ENCODE peak calls at places on chromosomes 13 and 19, in four cellular contexts. J is cardiac muscle cell, N is mucosa of descending colon, H is mammary epithelial cell. K is an unnamed sample.

GRCh38 chr19:42495663-42496062 is 32.6 kb downstream of the CEACAM1 start:
- DNase-seq in H (no peak), J (no peak), N (no peak), K (no peak)

GRCh38 chr13:32956595-32956933 is 59.7 kb upstream of the KL start:
- DNase-seq in H (no peak), N (no peak), J (no peak), K (no peak)

GRCh38 chr13:28000567-28000966 is 12.1 kb upstream of the URAD start:
- DNase-seq in J (no peak), H (no peak), N (no peak), K (no peak)

GRCh38 chr19:35986664-35987570 is 8.1 kb upstream of the SDHAF1 start:
- DNase-seq in N (peak), H (no peak), J (peak), K (no peak)

GRCh38 chr13:32530841-32531253 is 7.7 kb downstream of the N4BP2L2 start:
- DNase-seq in N (no peak), H (peak), J (no peak), K (no peak)

GRCh38 chr13:22372261-22372660 is 701.4 kb downstream of the FGF9 start:
- DNase-seq in N (no peak), J (no peak), H (no peak), K (no peak)

GRCh38 chr13:23467048-23467931 is 33.8 kb upstream of the SACS start:
- DNase-seq in H (no peak), J (peak), N (no peak), K (no peak)

GRCh38 chr13:113973218-113974164 is at the start of gene C13orf46:
- DNase-seq in N (peak), J (no peak), H (no peak), K (no peak)

GRCh38 chr19:28443361-28443760 is 769.6 kb downstream of the UQCRFS1 start:
- DNase-seq in H (no peak), J (no peak), N (no peak), K (no peak)

GRCh38 chr19:35555301-35556005 is 8.0 kb downstream of the ATP4A start:
- DNase-seq in J (peak), H (peak), N (no peak), K (no peak)

GRCh38 chr19:15399234-15399515 is 19.6 kb upstream of the AKAP8 start:
- DNase-seq in H (no peak), N (no peak), J (no peak), K (no peak)

GRCh38 chr19:4914736-4915501 is 5.6 kb downstream of the UHRF1 start:
- DNase-seq in H (peak), N (peak), J (no peak), K (no peak)

GRCh38 chr13:99037756-99038155 is 59.9 kb upstream of the DOCK9 start:
- DNase-seq in N (no peak), H (no peak), J (no peak), K (no peak)

GRCh38 chr13:20713751-20714150 is 10.3 kb downstream of the IL17D start:
- DNase-seq in J (no peak), H (no peak), N (no peak), K (no peak)

GRCh38 chr13:51778407-51778806 is 25.6 kb downstream of the DHRS12 start:
- DNase-seq in N (no peak), J (no peak), H (no peak), K (no peak)

GRCh38 chr13:32471187-32471922 is 43.4 kb upstream of the N4BP2L1 start:
- DNase-seq in H (no peak), N (no peak), J (peak), K (no peak)

GRCh38 chr19:964761-965694 is 19.1 kb upstream of the WDR18 start:
- DNase-seq in N (no peak), J (no peak), H (peak), K (no peak)

GRCh38 chr19:7214329-7215089 is 79.7 kb downstream of the INSR start:
- DNase-seq in J (no peak), H (no peak), N (no peak), K (no peak)

GRCh38 chr19:43739836-43740235 is 14.9 kb downstream of the SMG9 start:
- DNase-seq in J (no peak), H (peak), N (peak), K (no peak)

GRCh38 chr19:56994251-56995017 is 125.4 kb upstream of the USP29 start:
- DNase-seq in H (no peak), N (no peak), J (no peak), K (no peak)

GRCh38 chr13:34137200-34137599 is 319.3 kb downstream of the RFC3 start:
- DNase-seq in N (no peak), H (no peak), J (no peak), K (no peak)

GRCh38 chr13:27026396-27026795 is 145.2 kb downstream of the USP12 start:
- DNase-seq in J (no peak), N (no peak), H (no peak), K (no peak)

GRCh38 chr19:32456406-32456805 is 50.8 kb downstream of the DPY19L3 start:
- DNase-seq in J (no peak), N (no peak), H (no peak), K (no peak)

GRCh38 chr19:35352448-35353304 is 5.0 kb downstream of the FFAR1 start:
- DNase-seq in J (peak), H (peak), N (peak), K (no peak)

GRCh38 chr19:10214784-10215183 is 16.3 kb downstream of the S1PR2 start:
- DNase-seq in H (peak), J (no peak), N (no peak), K (no peak)

GRCh38 chr19:14954071-14954655 is 12.9 kb downstream of the OR7C2 start:
- DNase-seq in H (peak), J (no peak), N (no peak), K (no peak)

DNA sequence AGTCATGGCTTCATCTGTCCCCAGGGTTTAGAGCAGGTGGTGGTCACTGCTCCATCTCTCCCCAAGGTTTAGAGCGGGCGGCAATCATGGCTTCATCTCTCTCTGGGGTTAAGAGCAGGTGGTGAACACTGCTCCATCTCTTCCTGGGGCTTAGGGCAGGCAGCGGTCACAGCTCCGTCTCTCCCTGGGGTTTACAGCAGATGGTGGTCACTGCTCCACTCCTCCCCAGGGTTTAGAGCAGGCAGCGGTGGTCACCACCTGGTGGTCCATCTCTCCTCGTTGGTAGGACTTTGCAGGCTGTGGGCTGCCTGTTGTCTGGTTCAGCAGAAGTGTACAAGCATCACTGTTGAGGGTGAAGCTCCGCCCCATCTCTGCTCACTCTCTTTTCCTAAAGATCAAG is 52.8 kb upstream of the ARHGEF7 start:
- DNase-seq in H (no peak), J (no peak), N (no peak), K (no peak)
- H3K4me3 ChIP-seq in H (no peak), J (no peak), N (no peak), K (no peak)

DNA sequence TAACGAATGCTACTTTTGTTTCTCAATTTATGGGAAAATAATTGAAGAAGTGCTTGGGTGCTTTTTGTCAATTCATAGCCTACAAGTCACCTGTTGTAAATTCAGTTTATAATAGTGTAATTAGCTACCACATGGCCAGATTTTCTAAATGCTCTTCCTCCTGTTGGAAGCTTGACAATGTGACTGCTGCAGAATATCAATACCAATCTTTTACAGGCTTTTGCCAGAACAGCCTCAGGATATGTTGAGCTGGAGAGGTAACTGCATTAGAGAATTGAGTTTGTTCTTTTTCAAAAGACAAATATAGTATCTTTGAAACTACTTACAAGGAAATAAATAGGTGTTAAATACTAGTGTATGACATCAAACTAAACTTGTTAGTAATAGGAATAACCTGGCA is 277.8 kb downstream of the POU4F1 start:
- DNase-seq in J (no peak), H (no peak), N (no peak), K (no peak)
- TF ChIP-seq CTCF in J (no peak), H (no peak), N (no peak), K (no peak)

GRCh38 chr19:48671456-48671995 is 1.3 kb downstream of the NTN5 start:
- DNase-seq in N (no peak), J (no peak), H (no peak), K (no peak)

GRCh38 chr19:48672994-48673393 is at the start of gene NTN5:
- DNase-seq in J (no peak), N (no peak), H (no peak), K (no peak)

GRCh38 chr19:48674921-48675824 is 2.4 kb upstream of the NTN5 start:
- DNase-seq in H (peak), J (peak), N (peak), K (peak)

GRCh38 chr19:48674216-48674809 is 1.5 kb upstream of the NTN5 start:
- DNase-seq in J (no peak), H (no peak), N (no peak), K (no peak)

DNA sequence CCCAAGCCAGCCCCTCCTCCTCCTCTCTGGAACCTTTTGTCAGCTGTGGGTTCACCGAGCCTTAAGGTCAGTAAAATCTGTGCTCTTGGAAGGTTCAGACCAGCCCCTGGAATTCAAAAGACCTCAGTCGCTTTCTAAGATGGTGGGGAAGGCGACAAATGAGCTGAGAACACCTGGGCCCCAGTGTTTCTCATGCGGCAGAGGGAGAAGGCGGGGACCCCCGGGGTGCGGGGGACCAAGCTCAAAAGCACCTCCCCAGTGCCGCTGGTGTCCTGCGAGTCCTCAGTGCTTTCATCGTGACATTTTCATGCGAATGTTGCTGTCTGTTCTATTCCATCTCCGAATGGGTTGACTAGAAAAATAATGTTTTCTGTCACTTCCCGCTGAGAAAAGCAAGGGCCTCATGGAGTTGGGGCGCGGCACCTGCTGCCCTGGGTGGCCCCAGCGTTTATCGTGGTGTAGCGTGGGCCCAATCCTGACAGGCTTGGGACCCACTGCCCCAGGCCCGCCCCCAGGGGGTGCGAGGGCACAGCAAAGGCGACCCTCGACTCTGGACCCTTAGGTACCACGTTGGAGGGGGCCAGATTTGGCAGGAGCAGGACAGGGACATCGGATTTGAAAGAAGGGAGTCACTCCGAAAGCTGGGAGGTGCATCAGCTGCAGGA is 751 bp upstream of the NTN5 start:
- DNase-seq in J (no peak), N (no peak), H (no peak), K (no peak)
- H3K4me3 ChIP-seq in J (no peak), N (no peak), H (no peak), K (no peak)

GRCh38 chr19:58227964-58228583 is 640 bp upstream of the ZNF544 start:
- DNase-seq in N (no peak), J (peak), H (no peak), K (no peak)

GRCh38 chr19:58229255-58229639 is 533 bp downstream of the ZNF544 start:
- DNase-seq in J (peak), H (peak), N (no peak), K (peak)

GRCh38 chr19:58228584-58229254 is at the start of gene ZNF544:
- DNase-seq in N (peak), H (peak), J (peak), K (peak)
- TF ChIP-seq CTCF in N (no peak), H (no peak), J (no peak), K (peak)

GRCh38 chr13:110307697-110308376 is 753 bp downstream of the COL4A2 start:
- DNase-seq in J (peak), H (peak), N (no peak), K (no peak)
- H3K4me3 ChIP-seq in J (peak), H (peak), N (peak), K (no peak)

GRCh38 chr19:37227996-37228395 is 10.0 kb downstream of the ZNF383 start:
- DNase-seq in H (no peak), N (no peak), J (peak), K (no peak)
- TF ChIP-seq CTCF in H (peak), N (no peak), J (peak), K (peak)

GRCh38 chr19:46416077-46416709 is 2.8 kb upstream of the CCDC8 start:
- DNase-seq in N (peak), J (peak), H (peak), K (no peak)
- H3K4me3 ChIP-seq in N (no peak), J (peak), H (peak), K (no peak)

DNA sequence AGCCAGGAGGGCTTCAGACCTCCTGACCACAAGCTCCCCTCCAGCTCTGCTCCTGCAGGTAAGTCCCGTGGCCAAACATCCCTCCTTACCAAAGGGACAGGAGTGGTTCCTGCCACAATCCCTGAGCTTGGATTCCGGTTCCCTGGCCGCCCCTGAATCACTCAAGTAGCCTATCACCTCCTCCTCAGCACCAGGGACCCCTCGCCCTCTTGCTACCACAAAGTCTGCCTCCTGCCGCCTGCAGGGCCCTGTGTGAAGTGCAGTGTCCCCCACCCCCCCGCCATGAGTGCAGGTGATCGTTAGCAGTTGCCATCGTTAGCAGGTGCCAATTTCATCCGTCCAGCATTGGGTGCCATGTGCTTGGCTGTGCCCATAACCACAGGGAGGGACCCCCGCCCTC is 40.8 kb upstream of the RANBP3 start:
- DNase-seq in H (no peak), J (peak), N (peak), K (no peak)
- TF ChIP-seq CTCF in H (no peak), J (peak), N (no peak), K (peak)

GRCh38 chr13:36130542-36131214 is 504 bp downstream of the DCLK1 start:
- DNase-seq in J (peak), H (no peak), N (peak), K (no peak)
- H3K4me3 ChIP-seq in J (peak), H (peak), N (no peak), K (no peak)

GRCh38 chr13:69565334-69565733 is 542.3 kb upstream of the ATXN8OS start:
- DNase-seq in J (no peak), N (no peak), H (peak), K (peak)
- TF ChIP-seq CTCF in J (no peak), N (no peak), H (peak), K (peak)